ENCODE peak calls at places on chromosomes 6 and 20, in nine cellular contexts. W, B, D, V, N, O, P, X and G are unnamed samples.
A peak's percentile ranks its signal among the peaks of the same experiment; 100 is the strongest.

GRCh38 chr6:98942263-98942803 is 5.4 kb downstream of the FBXL4 start:
- DNase-seq in W (no peak), D (no peak), N (no peak), X (no peak), V (no peak), P (no peak), O (no peak), B (peak; percentile 68), G (no peak)

GRCh38 chr6:10205892-10206291 is 209.0 kb downstream of the TFAP2A start:
- DNase-seq in D (no peak), P (no peak), V (no peak), B (no peak), W (no peak), O (no peak), X (no peak), N (no peak), G (no peak)

GRCh38 chr6:134303903-134304302 is 14.0 kb downstream of the SGK1 start:
- DNase-seq in B (no peak), D (no peak), V (no peak), P (no peak), O (no peak), N (peak; percentile 52), X (no peak), W (no peak), G (no peak)

GRCh38 chr6:89597988-89598387 is 40.6 kb downstream of the LYRM2 start:
- DNase-seq in P (no peak), O (no peak), V (peak; percentile 4), W (no peak), N (no peak), X (no peak), D (no peak), B (peak; percentile 54), G (no peak)

GRCh38 chr6:135667694-135668455 is 170.3 kb upstream of the AHI1 start:
- DNase-seq in P (no peak), V (no peak), W (no peak), X (no peak), D (no peak), N (peak; percentile 44), O (no peak), B (peak; percentile 54), G (peak; percentile 47)

GRCh38 chr20:36620917-36621316 is 15.3 kb downstream of the RAB5IF start:
- DNase-seq in B (no peak), P (no peak), V (no peak), O (no peak), N (no peak), W (no peak), D (no peak), X (no peak), G (no peak)

GRCh38 chr6:148451690-148452089 is 109.1 kb downstream of the SASH1 start:
- DNase-seq in N (no peak), W (peak; percentile 45), B (no peak), X (no peak), O (no peak), V (no peak), P (peak; percentile 9), D (no peak), G (no peak)

GRCh38 chr6:97203343-97203742 is 79.7 kb downstream of the MMS22L start:
- DNase-seq in B (no peak), N (no peak), W (no peak), D (no peak), X (no peak), P (no peak), V (no peak), O (peak; percentile 81), G (no peak)

GRCh38 chr6:41469156-41469950 is 76.8 kb upstream of the FOXP4 start:
- DNase-seq in N (no peak), V (no peak), P (no peak), O (peak; percentile 47), B (no peak), X (no peak), D (no peak), W (no peak), G (no peak)

GRCh38 chr6:41469951-41470340 is 76.2 kb upstream of the FOXP4 start:
- DNase-seq in D (no peak), X (no peak), B (peak; percentile 79), V (no peak), O (peak; percentile 67), N (peak; percentile 52), W (no peak), P (peak; percentile 16), G (no peak)

GRCh38 chr6:41467627-41468404 is 78.4 kb upstream of the FOXP4 start:
- DNase-seq in O (no peak), W (no peak), P (no peak), B (no peak), D (no peak), V (no peak), X (no peak), N (peak; percentile 37), G (no peak)

GRCh38 chr6:41471064-41471895 is 74.9 kb upstream of the FOXP4 start:
- DNase-seq in O (no peak), B (no peak), V (no peak), W (no peak), X (no peak), D (no peak), N (no peak), P (no peak), G (no peak)

GRCh38 chr6:41470341-41471063 is 75.7 kb upstream of the FOXP4 start:
- DNase-seq in D (peak; percentile 77), P (no peak), B (peak; percentile 70), N (peak; percentile 81), V (no peak), X (no peak), W (no peak), O (peak; percentile 57), G (peak; percentile 86)
- H3K4me3 ChIP-seq in D (peak overlapping the region; percentile 6), P (no peak overlapping the region), B (peak overlapping the region; percentile 77), N (peak overlapping the region; percentile 8), V (no peak overlapping the region), X (peak overlapping the region; percentile 30), W (no peak overlapping the region), O (peak overlapping the region; percentile 43), G (peak overlapping the region; percentile 30)

GRCh38 chr20:22584630-22584921 is 204 bp upstream of the FOXA2 start:
- DNase-seq in N (no peak), O (peak; percentile 39), B (peak; percentile 81), P (no peak), V (no peak), D (no peak), W (no peak), X (no peak), G (no peak)

GRCh38 chr20:22585786-22586493 is 1.6 kb upstream of the FOXA2 start:
- DNase-seq in D (no peak), X (no peak), O (no peak), P (no peak), B (no peak), N (no peak), V (no peak), W (no peak), G (no peak)

GRCh38 chr20:22586645-22587310 is 2.4 kb upstream of the FOXA2 start:
- DNase-seq in O (peak; percentile 84), B (peak; percentile 87), V (no peak), P (no peak), N (no peak), W (no peak), X (no peak), D (no peak), G (no peak)

GRCh38 chr20:22583773-22584629 is at the start of gene FOXA2:
- DNase-seq in P (no peak), B (peak; percentile 82), X (no peak), W (no peak), O (peak; percentile 61), N (no peak), D (no peak), V (no peak), G (no peak)

GRCh38 chr20:22584922-22585785 is 782 bp upstream of the FOXA2 start:
- DNase-seq in N (no peak), X (no peak), V (no peak), B (peak; percentile 72), D (no peak), O (peak; percentile 68), W (no peak), P (no peak), G (no peak)
- H3K27me3 ChIP-seq in N (no peaks in the 10 kb centered on the region), X (peaks cover 77% of the 10 kb centered on the region), V (no peaks in the 10 kb centered on the region), B (peaks cover 99% of the 10 kb centered on the region), D (no peaks in the 10 kb centered on the region), O (peaks cover 100% of the 10 kb centered on the region), W (no peaks in the 10 kb centered on the region), P (no peaks in the 10 kb centered on the region), G (peaks cover 50% of the 10 kb centered on the region)

DNA sequence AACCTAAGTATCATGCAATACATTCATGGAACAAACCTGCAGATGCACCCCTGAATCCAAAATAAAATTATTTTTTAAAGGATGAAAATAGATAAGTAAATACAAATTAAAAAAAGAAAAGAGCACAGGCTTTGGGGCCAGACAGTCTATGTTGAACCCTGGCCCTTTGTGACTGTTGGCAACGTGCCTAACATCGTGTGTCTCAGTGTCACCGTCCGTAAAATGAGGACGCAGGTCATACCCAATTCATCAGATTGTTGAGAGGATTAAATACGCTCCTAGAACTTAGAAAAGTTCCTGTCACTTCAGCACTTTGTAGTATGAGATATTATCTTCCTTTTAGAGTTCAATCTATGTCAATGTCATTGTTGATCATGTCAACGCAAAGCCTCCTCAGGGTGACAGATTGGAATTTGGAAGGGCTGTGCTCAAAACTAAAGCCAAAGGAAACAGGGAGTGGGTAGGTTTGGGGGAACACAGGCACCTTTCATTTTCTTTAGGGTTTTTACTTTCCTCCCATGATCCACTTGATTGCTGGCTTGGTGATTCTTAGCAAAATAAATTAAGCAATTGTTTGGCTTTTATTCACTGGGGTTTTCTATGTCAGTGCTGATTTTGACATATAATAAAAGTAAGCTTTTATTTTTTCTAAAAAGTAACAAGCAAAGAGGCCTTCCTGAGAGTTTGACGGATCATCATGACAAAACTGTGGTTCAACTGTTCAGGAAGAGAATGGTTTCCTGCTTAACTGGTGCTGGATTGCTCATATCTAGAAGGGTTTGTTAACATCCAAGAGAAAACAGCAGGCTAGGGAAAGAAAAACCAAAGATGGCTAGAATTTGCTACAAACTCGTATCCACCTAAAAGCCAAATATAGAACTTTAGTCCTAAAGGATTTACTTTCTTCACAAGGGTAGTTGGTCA is 21.5 kb downstream of the SERPINB1 start:
- DNase-seq in O (no peak), V (no peak), D (no peak), W (no peak), B (no peak), X (no peak), N (no peak), P (no peak), G (no peak)
- H3K27ac ChIP-seq in O (no peak overlapping the region), V (no peak overlapping the region), D (peak overlapping the region; percentile 72), W (no peak overlapping the region), B (no peak overlapping the region), X (no peak overlapping the region), N (no peak overlapping the region), P (no peak overlapping the region), G (no peak overlapping the region)

GRCh38 chr6:36546664-36546957 is 668 bp downstream of the STK38 start:
- DNase-seq in D (no peak), X (no peak), W (no peak), N (no peak), O (no peak), P (no peak), V (no peak), B (no peak), G (no peak)

GRCh38 chr6:36542041-36542440 is 5.2 kb downstream of the STK38 start:
- DNase-seq in D (no peak), P (no peak), X (no peak), W (no peak), V (no peak), B (no peak), O (no peak), N (no peak), G (no peak)

GRCh38 chr6:36546958-36547645 is at the start of gene STK38:
- DNase-seq in X (peak; percentile 77), O (peak; percentile 95), W (peak; percentile 93), D (peak; percentile 86), V (no peak), N (peak; percentile 97), P (peak; percentile 89), B (peak; percentile 91), G (peak; percentile 97)

GRCh38 chr6:36545767-36546663 is 1.3 kb downstream of the STK38 start:
- DNase-seq in V (no peak), W (peak; percentile 24), N (no peak), O (peak; percentile 15), P (peak; percentile 13), B (peak; percentile 33), D (no peak), X (no peak), G (no peak)

GRCh38 chr6:36544228-36544627 is 3.1 kb downstream of the STK38 start:
- DNase-seq in D (no peak), X (no peak), P (peak; percentile 79), W (peak; percentile 29), O (no peak), V (no peak), N (no peak), B (no peak), G (no peak)
- H3K4me3 ChIP-seq in D (no peak overlapping the region), X (no peak overlapping the region), P (peak overlapping the region; percentile 89), W (peak overlapping the region; percentile 98), O (no peak overlapping the region), V (no peak overlapping the region), N (no peak overlapping the region), B (no peak overlapping the region), G (no peak overlapping the region)